ENCODE peak calls at places on chromosome 21, in six cellular contexts. F, X, Y, N, M and P are unnamed samples.
A peak's percentile ranks its signal among the peaks of the same experiment; 100 is the strongest.

GRCh38 chr21:24255591-24255990 is 1351.7 kb downstream of the MRPL39 start:
- DNase-seq in X (no peak), Y (no peak), N (no peak), M (no peak), F (no peak), P (no peak)

GRCh38 chr21:43719748-43720538 is 1.0 kb downstream of the PDXK start:
- DNase-seq in Y (no peak), M (no peak), X (no peak), F (peak; percentile 79), N (no peak), P (peak; percentile 25)

GRCh38 chr21:44510508-44511218 is 29.3 kb downstream of the KRTAP10-1 start:
- DNase-seq in Y (no peak), M (no peak), X (peak; percentile 41), N (peak; percentile 64), F (peak; percentile 87), P (no peak)

GRCh38 chr21:36209626-36210171 is 53.1 kb downstream of the DOP1B start:
- DNase-seq in F (no peak), M (peak; percentile 42), N (no peak), X (peak; percentile 55), Y (no peak), P (no peak)

GRCh38 chr21:44455524-44456206 is 355 bp downstream of the LRRC3 start:
- DNase-seq in F (peak; percentile 85), X (peak; percentile 45), N (peak; percentile 50), Y (no peak), M (no peak), P (no peak)

GRCh38 chr21:37615962-37616361 is 249.4 kb downstream of the DYRK1A start:
- DNase-seq in X (no peak), N (no peak), Y (no peak), M (no peak), F (no peak), P (no peak)

GRCh38 chr21:44065428-44065827 is 41.8 kb upstream of the PWP2 start:
- DNase-seq in X (no peak), N (no peak), Y (no peak), M (no peak), F (no peak), P (no peak)

GRCh38 chr21:36569511-36569910 is 89.6 kb upstream of the CLDN14 start:
- DNase-seq in F (no peak), M (no peak), N (no peak), Y (no peak), X (no peak), P (no peak)

GRCh38 chr21:24716306-24716918 is 890.9 kb downstream of the MRPL39 start:
- DNase-seq in Y (no peak), X (no peak), M (peak; percentile 41), N (no peak), F (no peak), P (no peak)

GRCh38 chr21:31921079-31921478 is 48.3 kb downstream of the HUNK start:
- DNase-seq in X (no peak), Y (no peak), F (no peak), M (no peak), N (no peak), P (no peak)

GRCh38 chr21:44414291-44415072 is 40.8 kb upstream of the LRRC3 start:
- DNase-seq in F (peak; percentile 50), M (no peak), X (no peak), Y (no peak), N (no peak), P (no peak)

GRCh38 chr21:24436236-24436635 is 1171.0 kb downstream of the MRPL39 start:
- DNase-seq in F (no peak), X (no peak), N (no peak), Y (no peak), M (no peak), P (no peak)

GRCh38 chr21:32112194-32112593 is 166.7 kb downstream of the MIS18A start:
- DNase-seq in M (no peak), N (no peak), X (no peak), F (no peak), Y (no peak), P (no peak)

GRCh38 chr21:27715131-27715530 is 748.2 kb upstream of the ADAMTS5 start:
- DNase-seq in X (no peak), M (no peak), N (no peak), Y (no peak), F (no peak), P (no peak)

GRCh38 chr21:43289966-43290365 is 121.2 kb downstream of the CRYAA start:
- DNase-seq in F (no peak), M (no peak), N (no peak), X (no peak), Y (no peak), P (no peak)

GRCh38 chr21:30168086-30168485 is 1.5 kb upstream of the CLDN17 start:
- DNase-seq in X (peak; percentile 8), F (no peak), Y (no peak), N (no peak), M (no peak), P (no peak)

GRCh38 chr21:43881283-43881682 is 16.3 kb downstream of the AGPAT3 start:
- DNase-seq in Y (no peak), N (no peak), M (no peak), X (no peak), F (peak; percentile 31), P (no peak)

GRCh38 chr21:31630062-31630711 is 29.3 kb upstream of the SOD1 start:
- DNase-seq in N (no peak), M (peak; percentile 83), Y (no peak), F (no peak), X (peak; percentile 80), P (peak; percentile 44)

GRCh38 chr21:26110703-26111102 is 59.9 kb downstream of the APP start:
- DNase-seq in X (no peak), N (no peak), Y (no peak), M (no peak), F (no peak), P (no peak)

GRCh38 chr21:26070822-26071425 is 99.6 kb downstream of the APP start:
- DNase-seq in F (no peak), X (no peak), M (peak; percentile 15), N (peak; percentile 4), Y (no peak), P (peak; percentile 52)

GRCh38 chr21:32599146-32599925 is 12.8 kb downstream of the CFAP298 start:
- DNase-seq in M (no peak), F (no peak), Y (no peak), N (no peak), X (no peak), P (no peak)

GRCh38 chr21:31634993-31635392 is 24.5 kb upstream of the SOD1 start:
- DNase-seq in N (no peak), Y (no peak), F (no peak), M (no peak), X (no peak), P (no peak)

GRCh38 chr21:27026501-27026900 is 59.6 kb upstream of the ADAMTS5 start:
- DNase-seq in X (no peak), Y (no peak), N (no peak), M (no peak), F (no peak), P (no peak)

GRCh38 chr21:43884012-43884860 is 19.2 kb downstream of the AGPAT3 start:
- DNase-seq in M (no peak), Y (no peak), F (peak; percentile 61), N (peak; percentile 36), X (peak; percentile 40), P (no peak)

GRCh38 chr21:28884481-28884880 is 108.2 kb downstream of the LTN1 start:
- DNase-seq in F (no peak), M (no peak), X (no peak), Y (no peak), N (peak; percentile 4), P (no peak)

GRCh38 chr21:26365849-26366248 is 195.3 kb upstream of the APP start:
- DNase-seq in Y (no peak), F (no peak), N (no peak), M (peak; percentile 35), X (peak; percentile 21), P (no peak)

GRCh38 chr21:29181799-29182470 is 51.5 kb downstream of the MAP3K7CL start:
- DNase-seq in X (peak; percentile 70), M (peak; percentile 76), N (no peak), Y (no peak), F (no peak), P (no peak)

GRCh38 chr21:21971384-21971783 is 973.2 kb downstream of the NCAM2 start:
- DNase-seq in N (no peak), M (no peak), Y (no peak), F (no peak), X (no peak), P (no peak)

GRCh38 chr21:38628426-38628825 is 130.1 kb upstream of the ERG start:
- DNase-seq in M (no peak), Y (no peak), F (no peak), N (no peak), X (no peak), P (no peak)
- TF ChIP-seq CTCF in M (no peak), Y (no peak), F (no peak), N (no peak), X (no peak), P (no peak)

DNA sequence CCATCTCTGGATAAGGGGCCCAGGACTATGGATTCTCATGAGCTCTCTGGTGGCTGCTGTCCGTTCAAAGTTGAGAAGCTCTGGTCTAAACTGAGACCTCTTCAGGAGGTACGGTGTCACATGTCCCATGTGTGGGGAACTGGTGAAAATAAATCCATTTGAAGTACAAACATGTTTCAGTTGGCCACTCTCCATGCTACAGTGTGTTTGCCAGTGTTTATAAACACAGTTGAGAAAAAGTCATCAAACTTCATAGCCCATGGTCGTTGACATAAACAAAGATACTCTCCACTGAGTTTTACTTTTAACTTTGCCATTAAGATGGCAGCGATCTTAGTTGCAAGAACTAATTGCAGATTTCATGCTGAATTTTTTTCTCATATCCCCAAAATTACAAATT is 72.8 kb downstream of the PSMG1 start:
- DNase-seq in F (no peak), Y (no peak), M (no peak), X (no peak), N (no peak), P (no peak)
- TF ChIP-seq CTCF in F (no peak), Y (no peak), M (no peak), X (no peak), N (no peak), P (no peak)

GRCh38 chr21:45747802-45748445 is 104.4 kb downstream of the PCBP3 start:
- DNase-seq in X (peak; percentile 82), N (no peak), Y (no peak), F (no peak), M (no peak), P (no peak)
- TF ChIP-seq CTCF in X (no peak), N (no peak), Y (no peak), F (no peak), M (no peak), P (no peak)

GRCh38 chr21:16976132-16976666 is 536.6 kb upstream of the CXADR start:
- DNase-seq in X (no peak), F (no peak), Y (no peak), M (no peak), N (no peak), P (no peak)
- TF ChIP-seq CTCF in X (no peak), F (no peak), Y (no peak), M (no peak), N (no peak), P (no peak)